ENCODE peak calls at places on chromosome 5, in six cellular contexts. V is NCI-H1436 treated with DMSO at 0.1 percent for 48 hours, T is GM12891, X is mucosa of gallbladder, O is hypothalamus, G is T-cell. P is an unnamed sample.

GRCh38 chr5:75509956-75510355 is 1.5 kb downstream of the CERT1 start:
- DNase-seq in V (no peak), T (no peak), X (no peak), O (no peak), G (no peak), P (no peak)

GRCh38 chr5:101532430-101532829 is 629.3 kb upstream of the ST8SIA4 start:
- DNase-seq in V (no peak), T (no peak), X (no peak), O (no peak), G (no peak), P (no peak)

GRCh38 chr5:128154943-128155342 is 71.4 kb downstream of the SLC12A2 start:
- DNase-seq in V (no peak), T (no peak), X (no peak), O (no peak), G (no peak), P (no peak)

GRCh38 chr5:89037090-89037489 is 154.1 kb upstream of the MEF2C start:
- DNase-seq in V (no peak), T (no peak), X (no peak), O (no peak), G (no peak), P (no peak)

GRCh38 chr5:137730331-137730730 is 5.6 kb downstream of the KLHL3 start:
- DNase-seq in V (no peak), T (no peak), X (no peak), O (no peak), G (no peak), P (no peak)

GRCh38 chr5:178163772-178164735 is 10.4 kb upstream of the NHP2 start:
- DNase-seq in V (no peak), T (peak), X (peak), O (peak), G (peak), P (peak)

GRCh38 chr5:37477426-37477825 is 98.3 kb downstream of the WDR70 start:
- DNase-seq in V (no peak), T (no peak), X (no peak), O (no peak), G (no peak), P (no peak)

GRCh38 chr5:73793911-73794310 is 167.9 kb downstream of the ARHGEF28 start:
- DNase-seq in V (no peak), T (no peak), X (no peak), O (no peak), G (no peak), P (no peak)

GRCh38 chr5:93250431-93250830 is 330.6 kb downstream of the NR2F1-AS1 start:
- DNase-seq in V (no peak), T (no peak), X (no peak), O (no peak), G (no peak), P (no peak)

GRCh38 chr5:24633705-24634325 is 11.0 kb downstream of the CDH10 start:
- DNase-seq in V (peak), T (no peak), X (no peak), O (no peak), G (no peak), P (no peak)

GRCh38 chr5:65190328-65191053 is 291.2 kb downstream of the ADAMTS6 start:
- DNase-seq in V (no peak), T (no peak), X (no peak), O (no peak), G (no peak), P (no peak)

GRCh38 chr5:95647886-95648860 is 1.6 kb downstream of the RFESD start:
- DNase-seq in V (no peak), T (no peak), X (no peak), O (no peak), G (no peak), P (no peak)